ENCODE peak calls at places on chromosomes 5 and 9, in seven cellular contexts. S, O, K, Y, U, N and B are unnamed samples.

GRCh38 chr5:99901972-99902371 is 633.2 kb upstream of the FAM174A start:
- DNase-seq in K (no peak), O (no peak), Y (no peak), U (no peak), S (no peak), N (no peak), B (no peak)

GRCh38 chr9:93071464-93071863 is 13.0 kb downstream of the SUSD3 start:
- DNase-seq in N (peak), O (no peak), S (no peak), U (no peak), K (no peak), Y (peak), B (peak)

GRCh38 chr5:145483211-145483610 is 351.9 kb downstream of the PRELID2 start:
- DNase-seq in Y (no peak), O (no peak), K (no peak), S (peak), U (no peak), N (no peak), B (peak)

GRCh38 chr9:75930193-75930592 is 39.7 kb downstream of the PCSK5 start:
- DNase-seq in Y (no peak), O (no peak), N (no peak), S (no peak), U (no peak), K (no peak), B (no peak)

GRCh38 chr5:122089614-122090013 is 11.6 kb upstream of the LOX start:
- DNase-seq in O (no peak), U (no peak), N (no peak), Y (no peak), K (no peak), S (peak), B (peak)

GRCh38 chr5:154077692-154078091 is 38.9 kb downstream of the MFAP3 start:
- DNase-seq in S (peak), Y (no peak), K (no peak), N (no peak), O (no peak), U (no peak), B (peak)

GRCh38 chr9:935348-935965 is 41.0 kb upstream of the DMRT3 start:
- DNase-seq in Y (no peak), O (no peak), N (no peak), U (no peak), S (no peak), K (no peak), B (peak)

GRCh38 chr5:89954901-89955300 is 454.7 kb downstream of the CETN3 start:
- DNase-seq in O (no peak), U (no peak), S (no peak), N (no peak), Y (no peak), K (no peak), B (no peak)

GRCh38 chr5:27412379-27412778 is 374.0 kb upstream of the CDH9 start:
- DNase-seq in U (no peak), O (no peak), S (no peak), N (no peak), Y (no peak), K (no peak), B (no peak)

GRCh38 chr9:101026824-101027223 is 1.7 kb upstream of the PLPPR1 start:
- DNase-seq in S (no peak), O (no peak), N (no peak), K (no peak), Y (no peak), U (no peak), B (no peak)

GRCh38 chr5:180194410-180195345 is 14.3 kb downstream of the RASGEF1C start:
- DNase-seq in O (no peak), K (peak), N (no peak), Y (no peak), S (no peak), U (no peak), B (no peak)
- H3K4me3 ChIP-seq in O (no peak), K (no peak), N (no peak), Y (no peak), S (no peak), U (no peak), B (no peak)

DNA sequence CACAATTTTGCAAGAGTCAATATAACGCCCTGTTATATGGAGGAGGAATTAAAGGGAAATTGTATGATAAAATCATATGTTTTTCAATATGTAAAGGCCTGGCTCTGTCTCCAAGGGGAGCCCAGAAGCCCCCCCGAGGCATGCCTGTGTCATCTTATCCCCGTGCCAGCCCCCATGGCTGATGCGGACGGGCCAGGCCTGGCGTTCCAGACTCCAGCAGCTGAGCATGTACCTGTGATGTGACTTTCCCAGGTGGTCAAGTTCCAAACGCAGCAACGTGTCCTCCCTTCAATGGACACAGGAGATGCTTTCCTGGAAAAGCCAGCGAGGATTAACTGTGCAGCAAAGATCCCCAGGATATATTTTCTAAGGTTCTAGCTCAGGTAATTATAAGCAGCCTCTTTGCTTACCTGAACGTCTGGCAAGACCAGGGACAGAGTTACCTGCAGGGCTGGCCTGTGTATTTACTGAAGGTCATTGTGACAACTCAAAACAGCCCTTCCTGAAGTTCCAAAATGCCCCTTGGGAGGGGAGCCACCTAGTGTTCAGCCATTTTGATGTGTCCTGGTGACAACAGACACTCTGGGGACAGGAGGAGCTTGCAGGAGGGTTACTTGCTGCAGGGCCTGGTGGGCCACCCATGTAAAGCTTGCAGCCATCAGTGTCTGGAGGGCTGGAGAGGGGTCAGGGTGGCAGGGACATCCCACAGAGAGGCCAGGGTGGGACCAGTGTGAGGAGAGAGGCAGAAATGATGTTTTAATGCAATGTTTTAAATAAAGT is 53.3 kb upstream of the RNU6ATAC start:
- DNase-seq in N (peak), U (peak), K (peak), S (no peak), Y (peak), O (no peak), B (no peak)
- TF ChIP-seq CTCF in N (peak), U (no peak), K (no peak), S (peak), Y (peak), O (no peak), B (no peak)

DNA sequence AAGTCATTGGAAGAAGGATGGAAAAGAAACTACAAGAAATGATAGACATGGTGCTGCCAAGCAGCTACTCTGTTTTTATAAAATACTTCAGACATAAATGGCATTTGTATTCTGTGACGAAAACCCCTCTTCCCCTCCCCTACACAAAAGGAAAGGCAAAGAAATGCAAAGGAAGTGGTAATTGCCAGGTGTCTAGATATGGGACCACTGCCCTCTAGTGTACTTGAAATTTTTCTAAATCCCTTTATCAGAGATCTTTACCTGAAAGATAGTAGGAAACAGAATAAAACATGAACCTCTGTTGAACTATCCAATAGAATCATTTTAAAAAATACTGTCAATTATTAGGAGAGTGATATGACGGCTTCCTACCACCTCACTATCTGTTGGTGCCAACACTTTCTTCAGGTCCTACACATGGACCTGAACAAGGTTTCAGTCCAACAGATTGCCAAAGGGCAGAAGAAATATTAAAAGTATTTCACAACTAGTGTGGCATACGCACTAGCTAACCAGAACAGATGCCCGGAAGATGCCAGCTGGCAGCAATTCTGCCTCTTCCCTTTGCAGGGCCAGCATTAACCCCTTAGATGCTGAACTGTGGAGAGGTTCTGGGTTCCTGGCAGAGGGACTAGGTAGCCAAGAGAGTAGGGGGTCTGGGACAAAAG is 104.1 kb downstream of the TSSK1B start:
- DNase-seq in Y (peak), U (peak), K (no peak), O (no peak), N (peak), S (peak), B (peak)
- H3K4me3 ChIP-seq in Y (no peak), U (no peak), K (no peak), O (no peak), N (no peak), S (no peak), B (no peak)

GRCh38 chr5:113202904-113203716 is 226.5 kb downstream of the DCP2 start:
- DNase-seq in K (no peak), O (no peak), U (peak), S (peak), Y (no peak), N (no peak), B (peak)

GRCh38 chr5:113204525-113205161 is 228.0 kb downstream of the DCP2 start:
- DNase-seq in O (no peak), Y (no peak), K (no peak), N (no peak), S (peak), U (peak), B (peak)

GRCh38 chr5:113205323-113205722 is 228.7 kb downstream of the DCP2 start:
- DNase-seq in K (no peak), S (no peak), O (no peak), Y (no peak), U (no peak), N (no peak), B (no peak)

GRCh38 chr5:113201715-113202114 is 225.1 kb downstream of the DCP2 start:
- DNase-seq in O (no peak), S (no peak), Y (no peak), U (no peak), K (no peak), N (no peak), B (no peak)

GRCh38 chr5:113205807-113206206 is 229.0 kb downstream of the TSSK1B start:
- DNase-seq in N (no peak), O (no peak), U (no peak), Y (peak), K (no peak), S (no peak), B (no peak)
- TF ChIP-seq CTCF in N (no peak), O (no peak), U (no peak), Y (no peak), K (no peak), S (no peak), B (no peak)

DNA sequence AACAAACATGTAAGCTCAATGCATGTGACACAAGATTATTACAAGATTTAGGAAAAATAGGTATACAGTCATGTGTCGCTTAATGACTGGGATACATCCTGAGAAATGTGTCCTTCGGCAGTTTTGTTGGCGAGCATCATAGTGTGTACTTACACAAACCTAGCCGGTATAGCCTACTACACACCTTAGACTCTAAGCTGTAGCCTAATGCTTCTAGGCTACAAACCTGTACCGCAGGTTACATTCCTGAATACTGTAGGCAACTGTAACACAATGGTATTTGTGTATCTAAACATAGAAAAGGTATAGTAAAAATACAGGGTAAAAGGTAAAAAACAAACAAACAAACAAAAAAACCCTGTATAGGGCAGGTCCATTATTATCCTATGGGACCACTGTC is 27.7 kb downstream of the MSX2 start:
- DNase-seq in N (no peak), K (no peak), O (no peak), S (no peak), Y (no peak), U (no peak), B (no peak)
- H3K4me3 ChIP-seq in N (no peak), K (no peak), O (no peak), S (no peak), Y (no peak), U (no peak), B (no peak)

GRCh38 chr5:82922086-82922734 is 155.0 kb downstream of the TMEM167A start:
- DNase-seq in K (no peak), O (no peak), S (no peak), Y (no peak), N (no peak), U (no peak), B (no peak)

GRCh38 chr5:82924241-82924989 is 152.8 kb downstream of the TMEM167A start:
- DNase-seq in K (no peak), U (no peak), N (no peak), Y (no peak), O (no peak), S (no peak), B (no peak)

GRCh38 chr5:82917584-82917983 is 159.6 kb downstream of the TMEM167A start:
- DNase-seq in U (no peak), K (no peak), S (no peak), N (no peak), Y (peak), O (no peak), B (no peak)

DNA sequence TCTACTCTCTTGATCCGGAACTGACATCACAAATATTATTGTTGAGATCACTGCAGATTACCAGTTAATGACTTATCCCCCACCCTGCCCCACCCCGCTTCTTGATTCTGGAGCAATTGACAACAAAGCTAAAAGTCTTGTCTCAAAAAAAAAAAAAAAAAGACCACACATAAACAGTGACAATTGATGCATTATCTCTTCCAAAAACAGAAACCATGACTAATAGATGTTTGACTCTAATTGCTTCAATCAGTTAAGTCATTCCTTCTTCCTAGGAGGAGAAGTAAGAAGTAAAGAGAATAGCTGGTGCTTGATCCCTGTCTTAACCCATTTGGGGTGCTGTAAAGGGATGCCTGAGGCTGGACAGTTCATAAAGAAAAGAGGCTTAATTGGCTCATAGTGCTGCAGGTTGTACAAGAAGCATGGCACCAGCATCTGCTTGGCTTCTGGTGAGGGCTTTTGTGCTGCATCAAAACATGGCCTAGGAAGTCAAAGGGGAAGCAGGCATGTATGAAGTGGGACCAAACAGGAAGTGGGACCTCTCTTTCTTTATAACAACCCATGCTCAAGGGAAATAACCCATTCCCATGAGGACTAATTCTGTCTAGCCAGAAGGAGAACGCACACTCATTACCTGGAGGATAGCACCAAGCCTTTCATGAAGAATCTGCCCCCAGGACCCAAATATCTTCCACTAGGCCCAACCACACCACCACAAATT is 158.7 kb downstream of the TMEM167A start:
- DNase-seq in Y (no peak), K (no peak), U (no peak), S (no peak), O (no peak), N (no peak), B (peak)
- TF ChIP-seq CTCF in Y (no peak), K (no peak), U (no peak), S (no peak), O (no peak), N (no peak), B (no peak)

GRCh38 chr5:3199941-3200340 is 395.7 kb upstream of the IRX1 start:
- DNase-seq in U (no peak), S (no peak), Y (no peak), N (no peak), O (no peak), K (no peak), B (no peak)

GRCh38 chr5:3201121-3201520 is 394.5 kb upstream of the IRX1 start:
- DNase-seq in K (no peak), N (no peak), U (no peak), O (no peak), Y (no peak), S (no peak), B (no peak)

GRCh38 chr5:3201941-3202340 is 393.7 kb upstream of the IRX1 start:
- DNase-seq in O (no peak), N (no peak), U (no peak), S (no peak), Y (no peak), K (no peak), B (no peak)

GRCh38 chr5:3200356-3200755 is 395.3 kb upstream of the IRX1 start:
- DNase-seq in S (no peak), U (no peak), Y (no peak), O (no peak), K (no peak), N (no peak), B (no peak)

GRCh38 chr5:3202570-3202969 is 393.1 kb upstream of the IRX1 start:
- DNase-seq in U (no peak), Y (no peak), K (no peak), O (no peak), N (no peak), S (no peak), B (no peak)
- H3K4me3 ChIP-seq in U (no peak), Y (no peak), K (no peak), O (no peak), N (no peak), S (no peak), B (no peak)